ENCODE peak calls at places on chromosomes 13 and 19, in four cellular contexts. G is trophoblast cell, I is IMR-90, V is mesenchymal stem cell. S is an unnamed sample.

GRCh38 chr19:48928164-48929005 is 5.1 kb upstream of the DHDH start:
- DNase-seq in V (no peak), G (no peak), I (peak; percentile 58), S (no peak)

GRCh38 chr13:87123987-87124784 is 547.0 kb upstream of the SLITRK5 start:
- DNase-seq in G (peak; percentile 47), V (peak; percentile 100), I (peak; percentile 100), S (peak; percentile 48)

GRCh38 chr19:16901491-16902175 is 12.8 kb downstream of the F2RL3 start:
- DNase-seq in V (no peak), G (no peak), I (no peak), S (no peak)

GRCh38 chr19:34231439-34231838 is 22.9 kb upstream of the GARRE1 start:
- DNase-seq in V (no peak), I (no peak), G (no peak), S (no peak)

GRCh38 chr19:49468746-49469447 is 5.1 kb upstream of the FLT3LG start:
- DNase-seq in G (peak; percentile 27), I (no peak), V (peak; percentile 17), S (peak; percentile 94)

GRCh38 chr19:46975918-46976782 is 43.5 kb upstream of the NPAS1 start:
- DNase-seq in G (peak; percentile 36), I (peak; percentile 93), V (peak; percentile 91), S (peak; percentile 53)

GRCh38 chr19:42114412-42114811 is 17.8 kb downstream of the POU2F2 start:
- DNase-seq in V (peak; percentile 64), G (no peak), I (no peak), S (peak; percentile 55)

GRCh38 chr13:100363874-100364273 is 224.7 kb downstream of the GGACT start:
- DNase-seq in G (no peak), I (peak; percentile 65), V (peak; percentile 6), S (no peak)

GRCh38 chr13:82565191-82565590 is 1317.1 kb downstream of the SLITRK1 start:
- DNase-seq in I (no peak), V (no peak), G (no peak), S (no peak)

GRCh38 chr13:102399791-102400618 is 1.8 kb downstream of the FGF14 start:
- DNase-seq in V (peak; percentile 14), G (no peak), I (no peak), S (peak; percentile 50)

GRCh38 chr13:37598572-37598971 is at the start of gene POSTN:
- DNase-seq in I (peak; percentile 49), V (peak; percentile 25), G (no peak), S (no peak)

GRCh38 chr13:23796546-23796945 is 92.7 kb downstream of the MIPEP start:
- DNase-seq in I (peak; percentile 49), V (peak; percentile 58), G (no peak), S (no peak)

GRCh38 chr19:30082611-30083010 is 140.6 kb downstream of the URI1 start:
- DNase-seq in I (no peak), V (no peak), G (no peak), S (no peak)

GRCh38 chr13:77584111-77584510 is 48.6 kb downstream of the SCEL start:
- DNase-seq in V (no peak), I (no peak), G (no peak), S (no peak)

GRCh38 chr13:54394908-54395307 is 1366.3 kb downstream of the OLFM4 start:
- DNase-seq in I (no peak), G (no peak), V (no peak), S (no peak)

GRCh38 chr13:90232291-90232690 is 1115.2 kb upstream of the MIR17HG start:
- DNase-seq in G (peak; percentile 1), V (no peak), I (no peak), S (no peak)

GRCh38 chr13:47420568-47420967 is 523.7 kb upstream of the HTR2A start:
- DNase-seq in I (peak; percentile 49), G (no peak), V (peak; percentile 61), S (no peak)

GRCh38 chr19:41957838-41958366 is 1.2 kb downstream of the RABAC1 start:
- DNase-seq in G (peak; percentile 79), I (peak; percentile 83), V (peak; percentile 89), S (peak; percentile 89)

GRCh38 chr19:42528354-42529247 is at the start of gene CEACAM1:
- DNase-seq in G (peak; percentile 49), V (no peak), I (no peak), S (no peak)

GRCh38 chr19:40466219-40467006 is at the start of gene SPTBN4:
- DNase-seq in V (no peak), G (peak; percentile 87), I (no peak), S (peak; percentile 33)

GRCh38 chr13:36709136-36709895 is 35.5 kb downstream of the SERTM1 start:
- DNase-seq in V (no peak), I (no peak), G (no peak), S (no peak)

GRCh38 chr13:36992362-36992761 is 6.8 kb downstream of the ALG5 start:
- DNase-seq in I (peak; percentile 22), G (no peak), V (peak; percentile 20), S (no peak)

GRCh38 chr19:29277107-29277506 is 64.2 kb upstream of the UQCRFS1 start:
- DNase-seq in I (no peak), G (no peak), V (no peak), S (peak; percentile 82)

GRCh38 chr19:18518639-18519038 is 3.2 kb downstream of the ELL start:
- DNase-seq in I (no peak), G (no peak), V (no peak), S (no peak)
- H3K27ac ChIP-seq in I (no peak overlapping the region), G (no peak overlapping the region), V (no peak overlapping the region), S (no peak overlapping the region)

GRCh38 chr13:113803409-113804016 is 44.5 kb downstream of the TMEM255B start:
- DNase-seq in G (no peak), I (no peak), V (no peak), S (no peak)

GRCh38 chr13:113802090-113802531 is 43.1 kb downstream of the TMEM255B start:
- DNase-seq in I (peak; percentile 72), G (no peak), V (peak; percentile 83), S (peak; percentile 85)

GRCh38 chr13:113800576-113800926 is 41.5 kb downstream of the TMEM255B start:
- DNase-seq in G (no peak), V (no peak), I (no peak), S (no peak)

GRCh38 chr13:113802761-113803160 is 43.7 kb downstream of the TMEM255B start:
- DNase-seq in V (no peak), I (no peak), G (no peak), S (no peak)

GRCh38 chr13:113801289-113801961 is 42.4 kb downstream of the TMEM255B start:
- DNase-seq in G (no peak), I (no peak), V (no peak), S (no peak)
- H2AK5ac ChIP-seq in G (no peak overlapping the region), I (peak overlapping the region; percentile 58), V (peak overlapping the region; percentile 5), S (no peak overlapping the region)

GRCh38 chr19:9528757-9529336 is 9.6 kb downstream of the ZNF426 start:
- DNase-seq in G (no peak), V (peak; percentile 32), I (peak; percentile 9), S (no peak)

GRCh38 chr19:9523885-9524474 is 14.5 kb downstream of the ZNF426 start:
- DNase-seq in G (no peak), I (no peak), V (peak; percentile 5), S (no peak)
- H3K9me3 ChIP-seq in G (peaks cover 35% of the 10 kb centered on the region), I (peaks cover 76% of the 10 kb centered on the region), V (peaks cover 91% of the 10 kb centered on the region), S (peaks cover 82% of the 10 kb centered on the region)

GRCh38 chr13:39036212-39036611 is 1.7 kb downstream of the PROSER1 start:
- DNase-seq in V (peak; percentile 33), G (peak; percentile 17), I (peak; percentile 4), S (no peak)
- H3K27ac ChIP-seq in V (no peak overlapping the region), G (peak overlapping the region; percentile 53), I (no peak overlapping the region), S (no peak overlapping the region)

DNA sequence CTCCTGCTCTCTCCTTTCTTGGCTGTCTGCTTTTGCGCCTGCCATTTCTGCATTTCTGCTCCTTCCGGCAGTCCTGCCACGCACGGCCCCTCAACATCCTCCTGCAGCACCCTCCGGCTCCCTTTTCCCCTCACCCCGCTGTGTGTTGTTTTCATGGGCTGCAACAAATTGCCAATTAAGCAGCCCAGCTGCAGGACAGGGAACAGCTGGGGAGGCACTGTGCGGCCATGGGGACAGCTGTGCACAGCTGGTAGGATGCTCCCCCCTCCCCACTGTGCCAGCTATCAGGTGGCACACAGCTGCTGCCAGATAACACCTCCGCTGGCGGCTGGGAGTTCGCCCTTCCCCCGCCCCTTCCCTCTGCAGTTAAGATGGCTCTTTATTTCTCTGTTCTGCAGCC is 25.4 kb downstream of the LYL1 start:
- DNase-seq in G (no peak), V (no peak), I (no peak), S (no peak)
- H2AK5ac ChIP-seq in G (no peak overlapping the region), V (no peak overlapping the region), I (no peak overlapping the region), S (no peak overlapping the region)

DNA sequence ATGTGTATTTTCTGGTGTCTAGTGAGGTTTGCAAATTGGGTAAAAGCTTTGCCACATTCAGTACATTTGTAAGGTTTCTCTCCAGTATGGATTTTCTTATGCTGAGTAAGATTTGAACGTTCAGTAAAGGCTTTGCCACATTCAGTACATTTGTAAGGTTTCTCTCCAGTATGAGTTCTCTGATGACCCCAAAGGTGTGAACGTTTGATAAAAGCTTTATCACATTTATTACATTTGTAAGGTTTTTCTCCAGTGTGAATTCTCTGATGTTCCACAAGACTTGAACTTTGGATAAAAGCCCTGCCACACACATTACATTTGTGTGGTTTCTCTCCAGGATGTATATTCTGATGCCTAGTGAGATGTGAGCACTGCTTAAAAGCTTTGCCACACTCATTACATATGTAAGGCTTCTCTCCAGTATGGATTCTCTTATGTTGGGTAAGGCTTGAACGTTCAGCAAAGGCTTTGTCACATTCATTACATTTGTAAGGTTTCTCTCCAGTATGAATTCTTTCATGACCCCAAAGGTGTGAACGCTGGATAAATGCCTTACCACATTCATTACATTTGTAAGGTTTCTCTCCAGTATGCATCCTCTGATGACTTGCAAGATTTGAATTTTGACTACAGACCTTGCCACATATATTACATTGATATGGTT is 17.4 kb downstream of the ZNF677 start:
- DNase-seq in G (no peak), I (no peak), V (no peak), S (no peak)
- H3K9me3 ChIP-seq in G (peaks cover 18% of the 10 kb centered on the region), I (peaks cover 51% of the 10 kb centered on the region), V (peaks cover 95% of the 10 kb centered on the region), S (peaks cover 83% of the 10 kb centered on the region)

GRCh38 chr13:40591091-40591490 is 75.3 kb downstream of the FOXO1 start:
- DNase-seq in G (no peak), I (no peak), V (no peak), S (no peak)
- H3K27ac ChIP-seq in G (no peak overlapping the region), I (no peak overlapping the region), V (no peak overlapping the region), S (no peak overlapping the region)

DNA sequence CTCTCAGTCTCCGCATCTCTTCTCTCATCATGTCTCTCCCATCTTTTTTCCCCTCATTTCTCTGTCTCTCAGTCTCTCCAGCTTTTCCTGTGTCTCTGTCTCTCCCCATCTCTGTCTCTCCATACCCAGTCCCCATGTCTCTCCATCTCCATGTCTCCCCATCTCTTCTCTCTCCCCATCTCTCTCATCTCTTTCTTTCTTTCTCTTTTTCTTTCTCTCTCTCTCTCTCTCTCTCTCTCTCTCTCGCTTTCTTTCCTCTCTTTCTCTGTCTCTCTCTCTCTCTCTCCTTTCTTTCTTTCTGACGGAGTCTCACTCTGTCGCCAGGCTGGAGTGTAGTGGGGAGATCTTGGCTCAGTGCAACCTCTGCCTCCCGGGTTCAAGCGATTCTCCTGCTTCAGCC is 12.6 kb upstream of the NFIX start:
- DNase-seq in V (no peak), I (no peak), G (no peak), S (no peak)
- H2AK5ac ChIP-seq in V (no peak overlapping the region), I (no peak overlapping the region), G (no peak overlapping the region), S (no peak overlapping the region)